ENCODE peak calls at places on chromosomes 3 and 15, in four cellular contexts. One of them, this sample, is unnamed.

GRCh38 chr3:138049157-138049919 is 39.4 kb downstream of the CLDN18 start:
- DNase-seq in coronary artery: no peak
- DNase-seq in foreskin keratinocyte: no peak
- DNase-seq in progenitor cell of endocrine pancreas: no peak
- DNase-seq in this sample: no peak

GRCh38 chr3:119160361-119160760 is 13.0 kb upstream of the UPK1B start:
- DNase-seq in foreskin keratinocyte: peak
- DNase-seq in coronary artery: no peak
- DNase-seq in progenitor cell of endocrine pancreas: no peak
- DNase-seq in this sample: no peak

GRCh38 chr15:67145307-67145610 is 79.9 kb downstream of the SMAD3 start:
- DNase-seq in coronary artery: no peak
- DNase-seq in progenitor cell of endocrine pancreas: no peak
- DNase-seq in foreskin keratinocyte: no peak
- DNase-seq in this sample: no peak

GRCh38 chr3:129769616-129770015 is 123.9 kb downstream of the TMCC1 start:
- DNase-seq in foreskin keratinocyte: no peak
- DNase-seq in coronary artery: no peak
- DNase-seq in progenitor cell of endocrine pancreas: no peak
- DNase-seq in this sample: no peak

GRCh38 chr3:129429597-129429996 is 1.2 kb upstream of the EFCAB12 start:
- DNase-seq in foreskin keratinocyte: no peak
- DNase-seq in coronary artery: no peak
- DNase-seq in progenitor cell of endocrine pancreas: no peak
- DNase-seq in this sample: no peak

GRCh38 chr3:69425249-69425648 is 39.4 kb upstream of the FRMD4B start:
- DNase-seq in progenitor cell of endocrine pancreas: no peak
- DNase-seq in coronary artery: no peak
- DNase-seq in foreskin keratinocyte: no peak
- DNase-seq in this sample: no peak

GRCh38 chr15:60137711-60138396 is 133.7 kb downstream of the FOXB1 start:
- DNase-seq in progenitor cell of endocrine pancreas: no peak
- DNase-seq in foreskin keratinocyte: peak
- DNase-seq in coronary artery: no peak
- DNase-seq in this sample: no peak

GRCh38 chr3:111081008-111081545 is 9.5 kb downstream of the NECTIN3 start:
- DNase-seq in foreskin keratinocyte: no peak
- DNase-seq in coronary artery: no peak
- DNase-seq in progenitor cell of endocrine pancreas: no peak
- DNase-seq in this sample: no peak

GRCh38 chr15:41493205-41493901 is at the start of gene ITPKA:
- DNase-seq in coronary artery: no peak
- DNase-seq in foreskin keratinocyte: no peak
- DNase-seq in progenitor cell of endocrine pancreas: peak
- DNase-seq in this sample: no peak

GRCh38 chr3:109685084-109686079 is 348.0 kb upstream of the DPPA4 start:
- DNase-seq in progenitor cell of endocrine pancreas: no peak
- DNase-seq in foreskin keratinocyte: peak
- DNase-seq in coronary artery: peak
- DNase-seq in this sample: peak

GRCh38 chr15:63436872-63437375 is 55.3 kb upstream of the CA12 start:
- DNase-seq in progenitor cell of endocrine pancreas: no peak
- DNase-seq in coronary artery: no peak
- DNase-seq in foreskin keratinocyte: peak
- DNase-seq in this sample: peak

GRCh38 chr3:78703944-78704343 is 1063.9 kb downstream of the ROBO1 start:
- DNase-seq in progenitor cell of endocrine pancreas: no peak
- DNase-seq in coronary artery: no peak
- DNase-seq in foreskin keratinocyte: no peak
- DNase-seq in this sample: no peak

GRCh38 chr3:186589115-186589514 is 18.6 kb downstream of the DNAJB11 start:
- DNase-seq in coronary artery: no peak
- DNase-seq in foreskin keratinocyte: peak
- DNase-seq in progenitor cell of endocrine pancreas: no peak
- DNase-seq in this sample: no peak

GRCh38 chr3:121645054-121645453 is 15.6 kb downstream of the HCLS1 start:
- DNase-seq in coronary artery: no peak
- DNase-seq in progenitor cell of endocrine pancreas: no peak
- DNase-seq in foreskin keratinocyte: no peak
- DNase-seq in this sample: no peak

DNA sequence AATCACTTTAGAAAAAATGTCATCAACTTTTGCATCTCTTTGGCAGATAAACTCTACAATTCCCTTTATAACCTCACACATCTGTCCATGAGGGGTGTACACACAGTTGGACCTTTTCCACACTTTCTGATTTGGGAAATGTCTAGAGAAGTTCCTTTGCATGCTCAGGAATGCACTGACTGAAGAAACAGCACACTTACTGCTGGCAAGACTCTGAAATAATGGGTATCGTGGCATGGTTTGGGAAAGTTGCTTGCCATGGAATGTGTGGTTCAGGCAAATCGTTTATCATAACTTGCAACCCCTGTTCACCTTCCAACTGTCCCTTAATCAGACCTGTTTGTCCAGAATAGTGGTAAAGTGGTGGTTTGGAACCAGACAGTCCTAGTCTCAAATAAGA is 135.3 kb upstream of the TGFBR2 start:
- DNase-seq in progenitor cell of endocrine pancreas: no peak
- DNase-seq in foreskin keratinocyte: no peak
- DNase-seq in coronary artery: no peak
- DNase-seq in this sample: no peak
- TF ChIP-seq CTCF in progenitor cell of endocrine pancreas: no peak
- TF ChIP-seq CTCF in foreskin keratinocyte: no peak
- TF ChIP-seq CTCF in coronary artery: no peak
- TF ChIP-seq CTCF in this sample: no peak

GRCh38 chr15:74545776-74546656 is 5.0 kb downstream of the ARID3B start:
- DNase-seq in progenitor cell of endocrine pancreas: no peak
- DNase-seq in foreskin keratinocyte: peak
- DNase-seq in coronary artery: peak
- DNase-seq in this sample: peak
- TF ChIP-seq CTCF in progenitor cell of endocrine pancreas: no peak
- TF ChIP-seq CTCF in foreskin keratinocyte: peak
- TF ChIP-seq CTCF in coronary artery: no peak
- TF ChIP-seq CTCF in this sample: peak

DNA sequence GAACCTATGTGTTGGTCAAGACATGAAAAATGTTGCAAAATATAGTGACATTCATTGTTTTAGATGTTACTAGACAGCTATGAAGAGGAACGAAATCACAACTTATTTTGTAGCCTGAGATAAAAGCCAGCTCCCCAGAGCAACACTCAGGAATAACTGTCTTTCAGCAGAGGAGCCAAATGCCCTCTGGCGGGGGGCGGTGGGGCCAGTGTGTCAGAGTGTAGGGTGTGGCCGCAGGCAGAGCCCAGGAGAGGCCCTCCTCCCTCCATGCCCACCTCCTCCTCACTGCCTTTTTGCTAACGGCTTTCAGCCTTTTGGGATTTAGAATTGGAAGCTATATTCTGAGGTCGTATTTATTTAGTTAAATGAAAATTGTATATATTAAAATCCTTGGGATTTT is 16.9 kb downstream of the APOD start:
- DNase-seq in coronary artery: no peak
- DNase-seq in progenitor cell of endocrine pancreas: no peak
- DNase-seq in foreskin keratinocyte: no peak
- DNase-seq in this sample: no peak
- TF ChIP-seq CTCF in coronary artery: no peak
- TF ChIP-seq CTCF in progenitor cell of endocrine pancreas: no peak
- TF ChIP-seq CTCF in foreskin keratinocyte: peak
- TF ChIP-seq CTCF in this sample: no peak

DNA sequence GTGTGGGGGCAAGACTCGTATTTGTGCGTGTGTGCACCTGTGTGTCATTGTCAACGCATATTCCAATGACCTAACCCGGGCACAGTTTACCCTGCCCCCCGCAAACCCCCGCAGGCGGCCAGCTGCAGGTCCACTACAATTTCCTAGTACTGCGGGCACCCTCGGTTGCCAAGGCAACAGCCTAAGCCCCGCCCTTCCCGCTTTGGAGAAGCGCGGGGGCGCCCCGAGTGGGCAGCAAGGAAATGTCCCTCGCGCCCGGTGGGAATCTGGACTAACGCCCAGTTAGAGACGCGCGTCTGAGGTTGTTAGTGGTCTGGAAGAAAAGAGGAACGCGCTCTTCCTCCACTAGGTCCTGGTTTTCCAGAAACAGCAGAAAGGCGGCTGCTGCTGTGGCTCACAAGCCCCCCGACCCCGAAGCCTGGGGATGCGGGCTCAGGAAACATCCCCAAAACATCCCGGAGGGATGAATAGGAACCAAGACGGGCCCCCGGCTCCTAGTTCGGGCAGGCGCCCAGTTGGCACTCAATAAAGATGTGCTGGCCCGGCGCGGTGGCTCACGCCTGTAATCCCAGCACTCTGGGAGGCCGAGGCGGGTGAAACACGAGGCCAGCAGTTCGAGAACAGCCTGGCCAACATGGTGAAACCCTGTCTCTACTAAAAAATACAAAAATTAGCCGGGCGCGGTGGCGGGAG is 1.1 kb downstream of the ABHD14A start:
- DNase-seq in progenitor cell of endocrine pancreas: peak
- DNase-seq in coronary artery: peak
- DNase-seq in foreskin keratinocyte: no peak
- DNase-seq in this sample: no peak
- TF ChIP-seq CTCF in progenitor cell of endocrine pancreas: peak
- TF ChIP-seq CTCF in coronary artery: no peak
- TF ChIP-seq CTCF in foreskin keratinocyte: no peak
- TF ChIP-seq CTCF in this sample: no peak

GRCh38 chr3:153000325-153000724 is 161.7 kb upstream of the RAP2B start:
- DNase-seq in coronary artery: no peak
- DNase-seq in progenitor cell of endocrine pancreas: no peak
- DNase-seq in foreskin keratinocyte: no peak
- DNase-seq in this sample: no peak
- TF ChIP-seq CTCF in coronary artery: no peak
- TF ChIP-seq CTCF in progenitor cell of endocrine pancreas: no peak
- TF ChIP-seq CTCF in foreskin keratinocyte: no peak
- TF ChIP-seq CTCF in this sample: no peak